ENCODE peak calls at places on chromosome 4, in eight cellular contexts. O is lower leg skin, N is epithelial cell of esophagus, M is heart left ventricle, F is mucosa of descending colon, R is endodermal cell, H is cardiac fibroblast, Z is choroid plexus epithelial cell. X is an unnamed sample.

GRCh38 chr4:176360446-176360845 is 40.7 kb downstream of the SPCS3 start:
- DNase-seq in F (no peak), H (peak), M (no peak), N (peak), Z (no peak), R (no peak), O (no peak), X (no peak)

GRCh38 chr4:145260091-145260490 is 79.7 kb upstream of the OTUD4 start:
- DNase-seq in R (peak), H (no peak), F (no peak), N (no peak), Z (no peak), O (no peak), M (no peak), X (no peak)

GRCh38 chr4:111323916-111324315 is 701.0 kb upstream of the PITX2 start:
- DNase-seq in M (no peak), R (no peak), H (peak), Z (peak), N (no peak), F (no peak), O (no peak), X (no peak)

GRCh38 chr4:11611868-11612267 is 183.2 kb upstream of the HS3ST1 start:
- DNase-seq in H (no peak), M (no peak), F (no peak), N (no peak), R (no peak), Z (no peak), O (no peak), X (no peak)

GRCh38 chr4:83149885-83150562 is 35.5 kb upstream of the PLAC8 start:
- DNase-seq in N (no peak), R (no peak), F (no peak), O (no peak), Z (no peak), H (no peak), M (no peak), X (no peak)

GRCh38 chr4:155796031-155796430 is 37.2 kb downstream of the GUCY1B1 start:
- DNase-seq in H (peak), M (no peak), F (no peak), N (peak), R (no peak), Z (peak), O (no peak), X (no peak)

GRCh38 chr4:82688091-82688815 is 110.3 kb downstream of the SCD5 start:
- DNase-seq in H (no peak), F (no peak), N (peak), M (no peak), R (no peak), Z (no peak), O (no peak), X (no peak)

GRCh38 chr4:85884251-85884650 is 409.3 kb downstream of the ARHGAP24 start:
- DNase-seq in M (no peak), O (no peak), R (no peak), H (no peak), Z (no peak), N (no peak), F (no peak), X (no peak)

GRCh38 chr4:56874166-56874565 is 33.5 kb upstream of the REST start:
- DNase-seq in H (no peak), N (peak), R (peak), O (no peak), F (peak), Z (no peak), M (no peak), X (no peak)

GRCh38 chr4:44760142-44760898 is 34.0 kb upstream of the GNPDA2 start:
- DNase-seq in M (no peak), O (no peak), N (peak), R (no peak), F (no peak), H (peak), Z (peak), X (peak)

GRCh38 chr4:25320374-25321172 is 8.0 kb downstream of the ZCCHC4 start:
- DNase-seq in M (no peak), F (no peak), Z (peak), H (peak), O (no peak), R (no peak), N (peak), X (peak)

GRCh38 chr4:5884804-5885203 is 8.1 kb downstream of the CRMP1 start:
- DNase-seq in H (no peak), M (no peak), Z (no peak), O (no peak), F (no peak), N (no peak), R (no peak), X (no peak)

GRCh38 chr4:18815081-18815778 is 793.7 kb upstream of the LCORL start:
- DNase-seq in Z (no peak), F (no peak), R (no peak), N (no peak), M (no peak), O (no peak), H (no peak), X (no peak)

GRCh38 chr4:109184421-109184956 is 118.0 kb downstream of the COL25A1 start:
- DNase-seq in M (peak), F (no peak), O (no peak), Z (peak), H (peak), R (no peak), N (no peak), X (no peak)

GRCh38 chr4:8542776-8543525 is 37.2 kb upstream of the GPR78 start:
- DNase-seq in Z (peak), R (no peak), O (no peak), N (no peak), H (no peak), F (no peak), M (no peak), X (no peak)

GRCh38 chr4:169682360-169683047 is 62.1 kb downstream of the CLCN3 start:
- DNase-seq in M (no peak), F (no peak), N (peak), H (peak), Z (peak), R (no peak), O (no peak), X (no peak)

GRCh38 chr4:82948647-82949204 is 48.2 kb downstream of the THAP9 start:
- DNase-seq in F (no peak), R (no peak), M (no peak), N (peak), O (no peak), Z (peak), H (peak), X (no peak)

GRCh38 chr4:66694716-66695115 is 850.6 kb downstream of the CENPC start:
- DNase-seq in R (no peak), O (no peak), N (no peak), Z (no peak), M (no peak), H (no peak), F (no peak), X (no peak)

GRCh38 chr4:41880022-41880837 is 55.0 kb upstream of the TMEM33 start:
- DNase-seq in N (no peak), M (no peak), H (no peak), R (peak), F (no peak), Z (no peak), O (no peak), X (no peak)
- TF ChIP-seq CTCF in N (no peak), M (no peak), H (no peak), R (no peak), F (no peak), Z (no peak), O (no peak), X (no peak)

GRCh38 chr4:76211769-76212168 is 1.9 kb downstream of the SCARB2 start:
- DNase-seq in O (no peak), N (no peak), R (no peak), M (no peak), F (no peak), Z (no peak), H (no peak), X (no peak)
- H3K4me3 ChIP-seq in O (peak), N (peak), R (peak), M (peak), F (no peak), Z (peak), H (peak), X (peak)

DNA sequence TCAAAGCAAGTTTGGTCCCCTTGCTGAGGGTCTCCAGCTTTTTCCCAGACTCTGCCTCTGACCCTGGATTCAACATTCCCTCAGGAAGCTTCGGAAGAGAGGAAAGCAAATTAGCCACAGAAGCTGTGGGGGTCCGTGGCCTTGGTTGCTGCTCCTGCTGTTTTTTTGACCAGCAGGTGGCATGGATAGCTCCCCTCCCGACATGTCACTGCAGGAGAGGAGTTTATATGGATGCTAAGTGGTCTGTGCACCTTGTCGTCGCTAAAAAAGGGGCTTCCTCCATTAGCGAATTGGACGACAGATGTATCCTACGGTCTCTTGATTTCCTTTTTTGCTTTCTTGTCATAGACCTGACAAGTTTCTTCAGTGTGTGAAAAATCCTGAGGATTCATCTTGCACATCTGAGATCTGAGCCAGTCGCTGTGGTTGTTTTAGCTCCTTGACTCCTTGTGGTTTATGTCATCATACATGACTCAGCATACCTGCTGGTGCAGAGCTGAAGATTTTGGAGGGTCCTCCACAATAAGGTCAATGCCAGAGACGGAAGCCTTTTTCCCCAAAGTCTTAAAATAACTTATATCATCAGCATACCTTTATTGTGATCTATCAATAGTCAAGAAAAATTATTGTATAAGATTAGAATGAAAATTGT is 70.2 kb downstream of the CD38 start:
- DNase-seq in O (no peak), R (no peak), F (no peak), M (no peak), H (no peak), Z (peak), N (peak), X (no peak)
- TF ChIP-seq CTCF in O (no peak), R (no peak), F (no peak), M (no peak), H (no peak), Z (peak), N (peak), X (no peak)

GRCh38 chr4:165331823-165332222 is 4.4 kb downstream of the MSMO1 start:
- DNase-seq in F (no peak), R (peak), M (no peak), H (no peak), N (no peak), O (no peak), Z (no peak), X (no peak)
- H3K4me3 ChIP-seq in F (no peak), R (peak), M (no peak), H (peak), N (peak), O (no peak), Z (peak), X (peak)

X was measured in HFF-Myc.